ENCODE peak calls at places on chromosomes 7 and 10, in five cellular contexts. T is A549, R is progenitor cell of endocrine pancreas, J is transverse colon, X is A673. K is an unnamed sample.

GRCh38 chr7:132009778-132010177 is 453.4 kb upstream of the PODXL start:
- DNase-seq in T (peak; percentile 31), J (no peak), R (no peak), X (peak; percentile 36), K (no peak)

GRCh38 chr7:4168041-4168440 is 514.1 kb upstream of the FOXK1 start:
- DNase-seq in R (no peak), J (no peak), T (no peak), X (no peak), K (no peak)

GRCh38 chr7:117825132-117825531 is 48.1 kb downstream of the CTTNBP2 start:
- DNase-seq in R (no peak), X (no peak), J (no peak), T (no peak), K (no peak)

GRCh38 chr7:80147543-80148376 is 13.1 kb downstream of the GNAI1 start:
- DNase-seq in X (peak; percentile 75), R (no peak), T (peak; percentile 47), J (no peak), K (no peak)

GRCh38 chr7:32301427-32301826 is 188.8 kb downstream of the LSM5 start:
- DNase-seq in J (no peak), X (no peak), R (no peak), T (no peak), K (no peak)

GRCh38 chr7:45138433-45139267 is 18.9 kb upstream of the RAMP3 start:
- DNase-seq in X (no peak), T (no peak), R (no peak), J (no peak), K (no peak)

GRCh38 chr7:72080349-72080766 is 331.8 kb downstream of the CALN1 start:
- DNase-seq in R (no peak), J (no peak), T (no peak), X (no peak), K (no peak)

GRCh38 chr7:28347964-28348363 is 64.4 kb upstream of the CREB5 start:
- DNase-seq in J (no peak), R (no peak), X (no peak), T (no peak), K (no peak)

GRCh38 chr7:41162612-41163011 is 540.3 kb downstream of the INHBA start:
- DNase-seq in X (no peak), R (no peak), J (no peak), T (no peak), K (no peak)

GRCh38 chr10:85612833-85613232 is 753.8 kb downstream of the GRID1 start:
- DNase-seq in X (no peak), J (no peak), T (peak; percentile 7), R (no peak), K (no peak)

GRCh38 chr7:105438254-105438653 is 49.5 kb upstream of the SRPK2 start:
- DNase-seq in T (no peak), X (no peak), R (no peak), J (no peak), K (no peak)

GRCh38 chr7:105438847-105439173 is 50.1 kb upstream of the SRPK2 start:
- DNase-seq in T (no peak), X (no peak), R (no peak), J (no peak), K (no peak)

GRCh38 chr7:105444342-105444938 is 55.7 kb upstream of the SRPK2 start:
- DNase-seq in R (no peak), T (no peak), J (no peak), X (no peak), K (no peak)

DNA sequence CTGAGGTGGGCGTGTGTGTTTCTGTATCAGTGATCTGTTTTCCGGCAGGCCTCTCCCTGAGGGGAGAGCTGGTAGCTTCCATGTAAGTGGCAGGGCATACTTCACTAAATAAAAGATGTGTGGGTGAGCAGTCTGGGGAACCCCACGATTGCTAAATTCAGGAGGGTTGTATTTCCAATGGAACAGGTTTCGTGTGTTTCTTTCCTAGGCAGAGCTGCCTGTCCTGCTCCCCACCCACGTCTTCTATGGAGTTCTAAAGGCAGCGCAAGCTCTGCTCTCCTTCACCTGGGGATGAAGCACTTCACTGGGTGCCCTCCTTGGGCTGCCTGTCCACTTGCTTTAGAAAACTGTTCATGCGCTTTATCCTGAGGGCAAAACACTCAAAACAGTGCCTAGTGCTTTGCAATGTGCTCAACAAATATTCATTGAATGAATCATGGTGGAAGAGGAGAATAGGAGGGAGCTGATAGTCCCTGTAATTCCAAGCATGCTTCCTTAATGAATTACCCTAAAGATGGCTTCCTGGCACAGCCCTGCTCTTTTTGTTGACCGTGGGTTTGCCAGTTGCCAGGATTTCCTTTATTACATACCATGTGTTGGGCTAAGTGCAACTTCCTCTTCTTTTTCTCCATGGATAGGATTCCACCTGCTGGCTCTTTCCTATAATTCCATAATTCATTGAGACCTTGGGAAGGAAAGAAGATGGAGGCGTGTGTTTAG is 50.6 kb upstream of the SRPK2 start:
- DNase-seq in X (peak; percentile 54), T (peak; percentile 65), R (no peak), J (peak; percentile 22), K (no peak)
- TF ChIP-seq CTCF in X (no peak), T (no peak), R (no peak), J (peak; percentile 16), K (no peak)

DNA sequence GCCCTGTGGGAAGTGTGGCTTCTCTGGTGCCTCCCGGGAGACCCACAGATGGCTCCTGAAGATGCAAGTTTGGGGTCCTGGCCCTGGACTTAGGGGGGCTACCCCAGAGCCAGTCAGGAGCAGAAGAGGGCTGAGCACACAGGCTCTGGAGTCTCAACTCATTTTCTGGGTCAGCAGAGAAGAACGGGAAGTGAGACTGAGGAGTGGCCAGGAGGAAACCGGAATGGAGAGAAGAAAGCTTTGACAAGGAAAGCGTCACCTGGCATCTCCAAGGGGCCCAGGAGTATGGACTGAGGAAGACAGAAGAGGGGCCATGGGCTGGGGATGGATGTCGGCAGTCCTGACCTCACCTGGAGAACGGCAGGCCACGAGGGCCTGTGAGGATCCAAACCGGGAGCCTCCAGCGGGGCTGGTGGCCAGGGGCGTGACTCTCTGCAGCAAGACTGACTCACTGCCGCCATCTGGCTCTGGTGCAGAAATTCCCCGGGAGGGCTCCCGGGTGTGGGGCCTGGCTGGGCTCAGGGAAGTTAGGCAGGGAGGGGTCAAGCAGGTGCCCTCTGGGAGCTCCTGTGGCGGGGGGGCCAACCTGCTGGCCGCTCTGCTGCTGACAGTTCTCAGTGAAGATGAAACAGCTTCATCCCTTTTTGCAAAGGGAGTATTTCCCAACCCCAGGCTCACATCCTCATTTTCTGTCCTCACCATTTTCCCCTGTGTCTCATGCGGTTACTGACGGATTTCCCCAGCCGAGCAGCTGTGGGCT is 23.6 kb downstream of the DAGLB start:
- DNase-seq in J (peak; percentile 41), T (peak; percentile 51), X (no peak), R (no peak), K (no peak)
- TF ChIP-seq CTCF in J (no peak), T (peak; percentile 42), X (no peak), R (no peak), K (no peak)

GRCh38 chr10:111871458-111871857 is 312.1 kb downstream of the GPAM start:
- DNase-seq in T (no peak), X (no peak), J (no peak), R (no peak), K (no peak)
- TF ChIP-seq CTCF in T (no peak), X (no peak), J (no peak), R (no peak), K (no peak)

DNA sequence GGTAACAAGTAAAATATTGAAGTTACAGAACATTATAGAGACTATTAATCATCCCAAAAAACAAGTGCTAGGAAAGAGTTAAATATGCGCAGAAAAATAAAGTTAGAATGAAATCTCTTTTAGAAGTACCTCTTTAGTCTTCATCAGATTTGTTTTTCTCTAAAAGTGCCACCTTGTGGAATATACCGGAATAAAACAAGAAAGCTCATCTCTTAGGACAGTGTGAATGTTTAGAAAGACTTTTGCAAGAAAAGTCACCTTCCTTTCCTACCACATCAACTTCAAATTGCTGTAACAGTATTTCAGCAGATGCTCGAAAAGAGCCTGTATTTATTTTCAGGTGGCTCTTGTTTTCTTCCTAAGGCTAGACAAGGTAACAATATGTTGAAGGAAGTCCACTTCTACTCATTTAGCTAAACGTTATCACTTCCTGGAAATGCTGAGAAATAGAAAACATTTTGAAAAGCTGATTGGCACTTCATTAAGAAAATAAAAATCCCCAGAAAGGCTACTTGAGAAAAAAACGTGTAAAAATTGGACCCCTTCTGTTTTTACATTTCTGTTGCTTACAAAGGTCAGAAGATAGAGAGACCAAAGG is 19.8 kb upstream of the FAM133B start:
- DNase-seq in J (no peak), T (peak; percentile 43), R (no peak), X (peak; percentile 58), K (no peak)
- TF ChIP-seq CTCF in J (peak; percentile 39), T (peak; percentile 52), R (peak; percentile 48), X (peak; percentile 61), K (no peak)

GRCh38 chr7:106083717-106084116 is 28.4 kb downstream of the SYPL1 start:
- DNase-seq in R (no peak), J (no peak), X (no peak), T (no peak), K (no peak)

GRCh38 chr7:106085015-106085414 is 27.1 kb downstream of the SYPL1 start:
- DNase-seq in T (no peak), J (no peak), X (no peak), R (no peak), K (no peak)

GRCh38 chr7:106086062-106086461 is 26.1 kb downstream of the SYPL1 start:
- DNase-seq in R (no peak), J (no peak), T (no peak), X (no peak), K (no peak)

GRCh38 chr7:106080307-106080987 is 31.7 kb downstream of the SYPL1 start:
- DNase-seq in T (no peak), R (no peak), J (no peak), X (no peak), K (no peak)

GRCh38 chr7:106082087-106082854 is 29.8 kb downstream of the SYPL1 start:
- DNase-seq in X (no peak), R (no peak), J (no peak), T (no peak), K (no peak)
- TF ChIP-seq CTCF in X (no peak), R (no peak), J (no peak), T (no peak), K (no peak)

GRCh38 chr7:155252958-155253501 is 44.6 kb upstream of the INSIG1 start:
- DNase-seq in X (no peak), J (no peak), R (no peak), T (no peak), K (no peak)

GRCh38 chr7:155255071-155255470 is 42.6 kb upstream of the INSIG1 start:
- DNase-seq in J (no peak), R (no peak), X (no peak), T (no peak), K (no peak)

GRCh38 chr7:155251831-155252230 is 45.8 kb upstream of the INSIG1 start:
- DNase-seq in R (no peak), J (no peak), X (no peak), T (no peak), K (no peak)

GRCh38 chr7:155254018-155254417 is 43.7 kb upstream of the INSIG1 start:
- DNase-seq in R (no peak), J (no peak), X (no peak), T (no peak), K (no peak)

GRCh38 chr7:155252388-155252957 is 45.2 kb upstream of the INSIG1 start:
- DNase-seq in T (no peak), R (no peak), J (no peak), X (no peak), K (no peak)
- TF ChIP-seq CTCF in T (no peak), R (no peak), J (no peak), X (no peak), K (no peak)

GRCh38 chr10:79068562-79069324 is at the start of gene ZMIZ1:
- DNase-seq in R (peak; percentile 74), T (peak; percentile 92), J (peak; percentile 91), X (peak; percentile 93), K (peak; percentile 71)
- TF ChIP-seq CTCF in R (peak; percentile 32), T (no peak), J (no peak), X (no peak), K (no peak)

K was measured in omental fat pad.